ENCODE peak calls at places on chromosome 16, in four cellular contexts. G, O, D and E are unnamed samples. For H3K4me1, the result is how much of the 10 kb centered on the place peaks cover.

GRCh38 chr16:3536271-3536671 is 35.5 kb downstream of the CLUAP1 start:
- DNase-seq in G (no peak), O (no peak), D (no peak), E (no peak)

GRCh38 chr16:83338138-83338537 is 469.6 kb upstream of the HSBP1 start:
- DNase-seq in G (no peak), O (no peak), D (no peak), E (no peak)

GRCh38 chr16:450800-451512 is 25.5 kb downstream of the RAB11FIP3 start:
- DNase-seq in G (no peak), O (no peak), D (no peak), E (peak)

GRCh38 chr16:87213536-87213935 is 103.7 kb downstream of the C16orf95 start:
- DNase-seq in G (no peak), O (no peak), D (no peak), E (no peak)

GRCh38 chr16:610513-611381 is 20.0 kb upstream of the WFIKKN1 start:
- DNase-seq in G (peak), O (peak), D (peak), E (no peak)

GRCh38 chr16:4612977-4613635 is 1.6 kb downstream of the UBALD1 start:
- DNase-seq in G (no peak), O (peak), D (no peak), E (no peak)

GRCh38 chr16:64153718-64154117 is 968.1 kb downstream of the CDH11 start:
- DNase-seq in G (no peak), O (no peak), D (no peak), E (no peak)

GRCh38 chr16:4404247-4404966 is 12.0 kb downstream of the CORO7 start:
- DNase-seq in G (peak), O (peak), D (peak), E (no peak)

GRCh38 chr16:12255473-12255872 is 278.9 kb downstream of the SNX29 start:
- DNase-seq in G (no peak), O (no peak), D (no peak), E (no peak)

DNA sequence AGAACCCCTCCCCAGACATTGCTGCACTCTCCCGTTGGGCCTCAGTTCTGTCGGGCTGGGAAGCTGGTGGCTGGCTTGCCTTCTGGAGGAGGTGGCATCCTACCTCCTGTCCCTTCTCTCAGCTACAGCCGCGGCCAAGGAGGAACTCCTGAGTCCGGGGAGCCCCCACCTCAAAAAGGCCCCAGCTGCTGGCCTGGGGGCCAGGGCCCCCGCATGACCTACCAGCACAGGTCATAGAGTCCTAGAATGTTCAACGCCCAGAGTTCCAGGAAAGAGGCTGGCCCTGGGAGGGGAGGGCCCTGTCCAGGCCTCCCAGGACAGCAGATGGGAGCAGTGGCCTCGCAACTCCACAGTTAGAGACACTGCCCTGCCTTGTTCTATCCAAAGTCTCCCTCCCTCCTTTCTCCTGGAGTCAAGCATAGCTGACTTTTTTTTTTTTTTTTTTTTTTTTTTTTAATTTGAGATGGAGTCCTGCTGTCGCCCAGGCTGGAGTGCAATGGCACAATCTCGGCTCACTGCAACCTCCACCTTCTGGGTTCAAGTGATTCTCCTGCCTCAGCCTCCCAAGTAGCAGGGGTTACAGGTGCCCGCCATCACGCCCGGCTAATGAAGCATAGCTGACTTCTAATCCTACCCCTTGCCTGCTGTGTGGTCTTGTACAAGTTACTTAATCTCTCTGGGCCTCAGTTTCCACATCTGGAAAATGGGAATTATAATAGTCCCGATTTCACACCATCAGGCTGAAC is 7.1 kb downstream of the CARHSP1 start:
- DNase-seq in G (no peak), O (no peak), D (no peak), E (no peak)
- H3K4me1 ChIP-seq in G (under half), O (under half), D (half or more), E (half or more)

GRCh38 chr16:7513429-7513828 is 180.8 kb downstream of the RBFOX1 start:
- DNase-seq in G (no peak), O (no peak), D (no peak), E (no peak)
- TF ChIP-seq CTCF in G (no peak), O (no peak), D (peak), E (no peak)

GRCh38 chr16:66262253-66263167 is 104.0 kb upstream of the CDH5 start:
- DNase-seq in G (no peak), O (no peak), D (no peak), E (peak)

GRCh38 chr16:66260522-66261290 is 105.8 kb upstream of the CDH5 start:
- DNase-seq in G (no peak), O (no peak), D (no peak), E (no peak)

GRCh38 chr16:66263973-66264310 is 102.5 kb upstream of the CDH5 start:
- DNase-seq in G (no peak), O (no peak), D (no peak), E (no peak)

GRCh38 chr16:66263168-66263972 is 103.1 kb upstream of the CDH5 start:
- DNase-seq in G (no peak), O (no peak), D (no peak), E (no peak)

GRCh38 chr16:66261826-66262225 is 104.7 kb upstream of the CDH5 start:
- DNase-seq in G (no peak), O (no peak), D (no peak), E (no peak)
- H3K4me1 ChIP-seq in G (under half), O (under half), D (under half), E (under half)

GRCh38 chr16:30894540-30895368 is 877 bp upstream of the BCL7C start:
- DNase-seq in G (no peak), O (no peak), D (no peak), E (peak)
- TF ChIP-seq CTCF in G (no peak), O (no peak), D (no peak), E (no peak)

GRCh38 chr16:70635356-70636016 is 10.9 kb upstream of the IL34 start:
- DNase-seq in G (no peak), O (peak), D (no peak), E (no peak)
- H3K4me1 ChIP-seq in G (under half), O (under half), D (under half), E (under half)

GRCh38 chr16:10753670-10754069 is 10.0 kb downstream of the NUBP1 start:
- DNase-seq in G (no peak), O (no peak), D (no peak), E (no peak)

GRCh38 chr16:10752843-10753523 is 9.3 kb downstream of the NUBP1 start:
- DNase-seq in G (peak), O (no peak), D (no peak), E (no peak)

GRCh38 chr16:10749680-10750035 is 6.0 kb downstream of the NUBP1 start:
- DNase-seq in G (no peak), O (no peak), D (peak), E (no peak)

GRCh38 chr16:10750793-10751192 is 7.2 kb downstream of the NUBP1 start:
- DNase-seq in G (no peak), O (no peak), D (no peak), E (no peak)

GRCh38 chr16:10751291-10751697 is 7.7 kb downstream of the NUBP1 start:
- DNase-seq in G (no peak), O (no peak), D (no peak), E (no peak)
- TF ChIP-seq CTCF in G (no peak), O (no peak), D (no peak), E (no peak)

GRCh38 chr16:2009302-2009711 is 314 bp downstream of the ZNF598 start:
- DNase-seq in G (no peak), O (peak), D (no peak), E (peak)
- H3K4me1 ChIP-seq in G (under half), O (under half), D (under half), E (under half)

DNA sequence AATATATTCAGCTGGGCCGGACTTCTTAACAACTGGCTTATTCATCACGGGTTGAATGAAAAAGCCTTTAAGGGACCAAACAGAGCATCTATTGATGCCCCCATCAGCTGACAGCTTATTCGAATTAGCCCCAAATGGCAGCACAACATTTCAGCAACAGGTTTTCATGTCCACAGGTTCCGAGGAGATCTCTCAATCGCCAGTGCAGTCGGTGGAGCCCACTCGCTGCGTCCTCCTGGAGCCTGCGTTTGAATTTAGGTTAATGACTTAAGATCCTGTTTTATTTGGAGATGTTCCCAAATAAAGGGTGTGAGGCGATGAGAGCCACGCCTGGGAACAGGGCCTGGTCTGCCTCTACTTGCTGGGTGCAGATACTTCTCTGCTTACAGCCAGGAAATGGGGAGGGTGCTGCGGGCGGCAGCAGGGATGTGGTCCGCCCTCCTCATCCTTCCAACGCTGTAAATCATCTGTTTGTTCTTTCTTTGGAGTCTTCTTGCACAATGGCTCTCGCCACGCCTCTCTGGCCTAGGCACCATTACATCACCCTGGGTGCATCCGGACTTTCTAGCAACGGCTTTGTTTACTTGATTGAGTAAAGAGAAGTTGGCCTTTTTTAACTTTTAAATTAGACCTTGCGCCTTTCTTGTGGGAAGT is 22.6 kb downstream of the NDE1 start:
- DNase-seq in G (peak), O (peak), D (peak), E (peak)
- TF ChIP-seq CTCF in G (no peak), O (no peak), D (no peak), E (no peak)

DNA sequence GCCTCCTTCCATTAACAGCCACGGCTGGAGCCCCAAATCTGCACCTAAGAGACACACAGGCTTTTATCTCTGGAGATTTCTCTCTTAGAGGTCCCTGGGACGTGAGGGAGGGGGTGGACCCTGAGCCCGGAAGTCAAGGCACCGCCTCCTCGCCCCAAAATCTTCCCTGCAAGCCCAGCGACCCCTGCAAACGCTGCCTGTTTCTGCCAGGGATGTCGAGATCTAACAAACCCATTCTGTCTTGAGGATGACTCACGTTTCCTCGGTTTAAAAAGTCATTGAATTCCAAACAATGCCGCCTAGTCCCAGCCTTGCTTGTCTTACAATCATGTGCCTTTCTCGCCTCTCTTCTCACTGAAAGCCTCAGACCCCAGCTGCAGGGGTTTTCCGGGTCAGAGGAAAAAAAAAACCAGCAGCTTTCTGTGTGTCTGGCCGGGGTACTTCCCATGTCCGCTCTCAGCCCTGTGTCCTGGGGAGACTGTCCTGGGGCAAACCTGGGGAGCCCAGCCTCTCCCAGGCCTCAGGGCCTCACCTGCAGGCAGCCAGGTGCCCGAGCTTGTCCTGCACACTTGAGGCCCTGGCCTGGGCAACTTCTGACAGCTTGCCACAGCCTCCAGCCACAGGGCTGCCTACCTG is 15.4 kb downstream of the ARL2BP start:
- DNase-seq in G (peak), O (no peak), D (peak), E (no peak)
- H3K4me1 ChIP-seq in G (under half), O (under half), D (under half), E (under half)

DNA sequence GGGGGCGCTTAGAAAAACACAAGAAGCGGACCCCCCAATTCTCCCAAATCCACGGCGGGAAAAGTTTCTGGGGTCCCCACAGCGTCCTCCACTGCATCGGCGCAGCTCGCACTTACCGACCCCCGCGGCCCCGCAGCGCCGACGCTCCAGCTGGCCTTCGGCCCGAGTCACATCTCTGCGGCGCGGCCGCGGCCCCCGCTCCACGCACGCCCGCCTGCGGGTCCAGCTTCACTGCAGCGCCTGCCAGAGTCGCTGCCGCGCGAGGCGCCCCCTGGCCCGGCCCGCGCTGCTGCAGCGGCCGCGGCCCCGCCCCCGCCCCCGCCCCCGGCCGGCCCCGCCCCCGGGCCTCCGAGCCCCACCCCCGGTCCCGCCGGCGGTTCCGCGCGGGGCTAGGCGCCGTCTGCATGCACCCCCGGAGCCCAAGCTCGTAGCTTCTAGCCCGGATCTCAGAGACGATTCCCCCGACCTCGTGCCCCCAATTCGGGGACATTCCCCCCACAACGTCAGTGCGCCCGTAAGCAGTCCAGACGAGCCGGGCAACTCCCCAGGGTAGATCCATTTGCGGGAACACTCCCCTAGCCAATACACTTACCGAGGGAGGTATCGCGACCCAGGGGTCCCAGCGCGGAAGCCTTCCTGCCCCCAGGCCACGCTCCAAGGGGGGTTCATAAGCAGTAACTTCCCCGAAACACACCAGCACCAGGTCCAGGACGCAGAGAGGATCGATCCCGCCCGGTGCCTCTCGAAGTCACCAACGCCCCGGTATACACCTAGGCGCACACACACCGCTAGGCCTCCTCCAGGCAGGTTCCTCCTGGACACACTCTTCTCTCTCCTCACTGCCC is at the start of gene GPRC5B:
- DNase-seq in G (peak), O (peak), D (peak), E (peak)
- TF ChIP-seq CTCF in G (no peak), O (no peak), D (peak), E (no peak)